ENCODE peak calls at places on chromosomes 4 and X, in seven cellular contexts. D, Q, R, P, G, B and F are unnamed samples.

GRCh38 chr4:101584306-101584705 is 206.2 kb upstream of the BANK1 start:
- DNase-seq in D (no peak), Q (no peak), R (no peak), P (no peak), G (no peak), B (no peak), F (no peak)

GRCh38 chr4:154623995-154624394 is 11.5 kb upstream of the FGG start:
- DNase-seq in D (no peak), Q (no peak), R (no peak), P (no peak), G (no peak), B (no peak), F (no peak)

GRCh38 chrX:45775462-45775861 is 574.8 kb upstream of the DIPK2B start:
- DNase-seq in D (no peak), Q (no peak), R (no peak), P (no peak), G (peak), B (no peak), F (peak)

GRCh38 chr4:55125763-55126541 is 557 bp upstream of the KDR start:
- DNase-seq in D (peak), Q (no peak), R (no peak), P (peak), G (peak), B (no peak), F (no peak)

GRCh38 chrX:7378406-7378805 is 230.5 kb upstream of the PUDP start:
- DNase-seq in D (no peak), Q (no peak), R (no peak), P (no peak), G (no peak), B (no peak), F (no peak)

GRCh38 chrX:51834076-51834475 is 59.3 kb upstream of the MAGED1 start:
- DNase-seq in D (no peak), Q (no peak), R (no peak), P (no peak), G (no peak), B (no peak), F (peak)

GRCh38 chrX:13933352-13933751 is 96.3 kb downstream of the GEMIN8 start:
- DNase-seq in D (no peak), Q (no peak), R (no peak), P (no peak), G (no peak), B (no peak), F (no peak)

GRCh38 chrX:150899191-150899757 is 806 bp upstream of the CD99L2 start:
- DNase-seq in D (peak), Q (peak), R (no peak), P (peak), G (peak), B (peak), F (peak)

GRCh38 chr4:176883108-176883550 is 90.4 kb upstream of the VEGFC start:
- DNase-seq in D (peak), Q (no peak), R (peak), P (no peak), G (peak), B (no peak), F (no peak)

GRCh38 chrX:19774905-19775304 is 112.5 kb downstream of the SH3KBP1 start:
- DNase-seq in D (no peak), Q (no peak), R (no peak), P (no peak), G (no peak), B (no peak), F (no peak)

GRCh38 chr4:56671373-56671772 is 9.7 kb downstream of the HOPX start:
- DNase-seq in D (no peak), Q (no peak), R (no peak), P (no peak), G (no peak), B (no peak), F (no peak)

GRCh38 chr4:56662782-56663468 is 18.2 kb downstream of the HOPX start:
- DNase-seq in D (no peak), Q (no peak), R (no peak), P (no peak), G (no peak), B (no peak), F (no peak)

GRCh38 chr4:56671860-56672259 is 9.2 kb downstream of the HOPX start:
- DNase-seq in D (no peak), Q (no peak), R (no peak), P (no peak), G (peak), B (no peak), F (no peak)

GRCh38 chr4:56666279-56666678 is 14.8 kb downstream of the HOPX start:
- DNase-seq in D (peak), Q (no peak), R (no peak), P (no peak), G (no peak), B (no peak), F (no peak)

DNA sequence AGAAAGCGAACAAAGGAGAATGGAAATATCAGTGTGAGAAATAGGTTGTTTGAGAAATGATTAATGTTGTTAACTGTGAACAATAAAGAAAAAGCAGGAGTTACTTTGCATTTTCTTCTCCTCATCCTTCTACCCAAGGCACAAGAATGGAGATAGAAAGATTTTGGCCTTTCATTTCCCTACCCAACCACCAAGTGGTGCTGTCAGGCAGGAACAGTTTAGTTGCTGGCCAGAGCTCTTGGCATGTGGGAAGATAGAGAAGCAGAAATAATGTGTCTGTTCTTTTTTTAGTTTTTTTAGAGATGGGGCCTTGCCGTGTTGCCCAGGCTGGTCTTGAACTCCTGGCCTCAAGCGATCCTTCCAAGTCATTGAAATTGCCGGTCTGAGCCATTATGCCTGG is 12.8 kb downstream of the HOPX start:
- DNase-seq in D (no peak), Q (no peak), R (no peak), P (no peak), G (no peak), B (no peak), F (no peak)
- TF ChIP-seq CTCF in D (peak), Q (peak), R (peak), P (peak), G (peak), B (no peak), F (peak)

DNA sequence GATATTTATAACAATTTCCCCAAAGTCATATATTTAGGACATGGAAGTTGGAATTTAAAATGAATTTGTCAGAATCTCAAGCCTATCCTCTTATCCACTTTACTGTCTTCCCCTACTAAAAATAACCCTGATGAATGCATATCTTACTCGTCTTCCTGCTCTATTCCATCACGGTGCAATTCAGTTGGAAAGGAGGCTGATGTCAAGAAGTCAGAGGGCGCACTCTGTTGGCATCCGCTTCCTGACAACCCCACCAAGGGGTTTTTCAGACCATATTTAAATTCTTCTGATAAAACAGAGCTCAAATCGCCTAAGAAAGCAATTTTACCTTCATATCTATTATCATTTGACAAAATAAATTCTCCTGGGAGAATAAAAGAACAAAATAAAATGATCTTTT is 233.5 kb downstream of the ARHGAP24 start:
- DNase-seq in D (no peak), Q (no peak), R (no peak), P (no peak), G (no peak), B (no peak), F (no peak)
- TF ChIP-seq CTCF in D (no peak), Q (no peak), R (no peak), P (no peak), G (no peak), B (no peak), F (no peak)

DNA sequence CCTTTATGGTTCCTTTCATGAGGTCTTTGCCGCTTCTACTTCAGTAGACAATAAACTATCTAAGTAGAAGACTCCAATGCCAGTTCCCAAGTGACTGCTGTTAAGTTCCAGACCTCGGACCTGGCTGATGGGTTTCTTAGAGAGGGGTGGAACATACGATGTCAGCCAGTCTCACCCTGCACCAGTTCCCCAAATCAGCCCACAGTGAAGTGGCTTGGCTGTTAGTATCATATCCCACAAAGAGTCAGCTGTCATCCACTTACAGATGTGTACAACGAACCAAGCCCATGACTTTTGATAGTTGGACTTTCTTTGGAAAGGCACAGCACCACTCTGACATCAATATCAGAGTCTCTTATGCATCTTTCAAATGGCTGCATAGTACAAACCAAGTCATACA is 8.1 kb upstream of the KLHL34 start:
- DNase-seq in D (no peak), Q (no peak), R (no peak), P (no peak), G (no peak), B (no peak), F (no peak)
- TF ChIP-seq CTCF in D (no peak), Q (no peak), R (no peak), P (no peak), G (no peak), B (no peak), F (no peak)

GRCh38 chr4:3328814-3329663 is 36.2 kb downstream of the RGS12 start:
- DNase-seq in D (no peak), Q (peak), R (no peak), P (no peak), G (no peak), B (no peak), F (no peak)
- TF ChIP-seq CTCF in D (no peak), Q (no peak), R (no peak), P (no peak), G (no peak), B (no peak), F (no peak)

GRCh38 chr4:14596437-14596836 is 405.8 kb upstream of the CPEB2 start:
- DNase-seq in D (no peak), Q (no peak), R (no peak), P (no peak), G (no peak), B (no peak), F (no peak)

GRCh38 chr4:14592950-14593349 is 409.3 kb upstream of the CPEB2 start:
- DNase-seq in D (no peak), Q (no peak), R (no peak), P (no peak), G (no peak), B (no peak), F (no peak)

DNA sequence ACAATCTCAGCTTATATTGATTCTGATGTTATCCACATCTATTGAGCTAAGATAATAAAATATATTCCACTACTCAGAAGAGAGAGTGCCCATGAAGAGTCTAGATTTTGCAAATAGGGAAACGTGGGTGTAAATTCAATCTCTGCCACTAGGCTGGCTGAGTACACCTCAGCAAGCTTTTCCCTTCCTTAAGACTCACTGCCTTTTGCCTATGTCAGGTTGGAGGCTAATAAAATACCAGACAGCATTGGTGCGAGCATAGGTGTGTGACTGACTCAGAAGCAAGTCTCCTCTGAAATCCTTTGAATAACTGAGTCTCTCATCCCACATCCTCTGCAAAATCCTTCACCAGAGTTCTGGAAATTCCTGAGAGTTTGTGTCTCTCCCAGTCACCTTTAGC is 405.4 kb upstream of the CPEB2 start:
- DNase-seq in D (no peak), Q (no peak), R (no peak), P (no peak), G (no peak), B (no peak), F (no peak)
- TF ChIP-seq CTCF in D (peak), Q (peak), R (no peak), P (no peak), G (peak), B (no peak), F (no peak)

DNA sequence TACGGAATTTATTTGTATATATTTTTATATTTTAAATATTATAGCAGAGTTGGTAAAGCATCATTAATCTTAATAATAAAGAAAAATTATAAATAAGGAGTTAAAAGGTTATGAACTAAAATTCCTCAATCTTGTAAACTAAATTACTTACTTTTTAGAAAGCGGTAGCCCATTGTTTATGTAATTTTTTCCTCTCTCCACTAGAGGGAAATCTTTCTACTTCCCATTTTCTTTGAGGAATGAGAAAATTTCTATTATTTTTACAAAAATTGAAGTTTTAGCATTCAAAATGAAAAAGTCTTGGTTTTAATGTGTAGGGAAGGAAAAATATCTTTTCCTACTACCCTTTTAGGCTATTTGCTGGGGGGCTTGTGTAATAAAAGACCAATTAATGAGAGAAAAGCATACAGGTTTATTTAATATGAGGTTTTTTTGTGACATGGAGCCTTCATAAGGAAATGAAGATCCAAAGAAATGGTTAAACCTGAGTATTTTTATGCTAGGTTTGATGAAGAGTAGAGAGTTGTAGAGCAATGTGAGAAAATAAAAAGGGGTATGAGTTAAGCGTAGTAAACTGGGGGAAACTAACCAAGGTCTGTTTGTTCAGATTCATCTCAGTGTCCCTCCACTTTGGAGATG is 68.7 kb upstream of the ADAD1 start:
- DNase-seq in D (peak), Q (no peak), R (no peak), P (no peak), G (peak), B (no peak), F (no peak)
- TF ChIP-seq CTCF in D (peak), Q (peak), R (peak), P (peak), G (peak), B (no peak), F (no peak)

GRCh38 chr4:125681240-125681639 is 366.5 kb downstream of the FAT4 start:
- DNase-seq in D (no peak), Q (no peak), R (no peak), P (no peak), G (no peak), B (no peak), F (no peak)

GRCh38 chr4:125679989-125680388 is 365.2 kb downstream of the FAT4 start:
- DNase-seq in D (no peak), Q (no peak), R (no peak), P (no peak), G (no peak), B (no peak), F (no peak)

GRCh38 chr4:125677665-125678307 is 363.0 kb downstream of the FAT4 start:
- DNase-seq in D (peak), Q (no peak), R (no peak), P (no peak), G (no peak), B (no peak), F (no peak)

DNA sequence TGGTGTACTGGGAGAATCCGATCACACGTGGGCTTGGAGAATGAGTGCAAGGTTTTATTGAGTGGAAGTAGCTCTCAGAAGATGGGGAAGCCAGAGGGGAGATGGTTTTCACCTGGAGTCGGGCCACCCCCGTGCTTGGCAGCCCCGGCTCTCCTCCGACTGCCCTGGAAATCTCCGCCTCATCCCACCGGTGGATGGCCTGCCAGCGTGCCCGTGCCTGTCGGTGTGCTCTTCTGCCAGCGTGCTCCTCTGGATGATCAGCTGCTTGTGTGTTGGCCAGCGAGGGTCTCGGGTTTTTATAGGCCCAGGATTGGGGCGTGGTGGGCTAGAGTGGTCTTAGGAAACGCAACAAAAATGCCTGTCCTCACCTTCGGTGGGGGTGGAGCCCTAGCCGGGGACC is 368.0 kb downstream of the FAT4 start:
- DNase-seq in D (no peak), Q (no peak), R (no peak), P (no peak), G (no peak), B (no peak), F (no peak)
- TF ChIP-seq CTCF in D (no peak), Q (no peak), R (no peak), P (no peak), G (no peak), B (no peak), F (no peak)